ENCODE peak calls at places on chromosomes 6 and 20, in five cellular contexts. F is fibroblast of mammary gland, K is tibial artery, D is lower lobe of right lung, C is BJ. O is an unnamed sample.

GRCh38 chr20:54680872-54681297 is 205.5 kb downstream of the DOK5 start:
- DNase-seq in C (no peak), D (no peak), K (peak; percentile 31), F (peak; percentile 47), O (peak; percentile 19)

GRCh38 chr20:46296526-46297250 is 11.6 kb downstream of the CDH22 start:
- DNase-seq in C (no peak), K (no peak), D (peak; percentile 10), F (no peak), O (no peak)

GRCh38 chr20:48238781-48239180 is 453.5 kb upstream of the SULF2 start:
- DNase-seq in K (no peak), D (no peak), F (peak; percentile 11), C (no peak), O (no peak)

GRCh38 chr6:7461416-7461815 is 71.8 kb downstream of the RIOK1 start:
- DNase-seq in F (no peak), C (no peak), K (no peak), D (no peak), O (no peak)

GRCh38 chr6:54730767-54731665 is 115.6 kb upstream of the FAM83B start:
- DNase-seq in K (no peak), C (no peak), F (no peak), D (no peak), O (no peak)

GRCh38 chr20:63475209-63475608 is 2.8 kb upstream of the KCNQ2 start:
- DNase-seq in C (no peak), D (no peak), F (peak; percentile 13), K (no peak), O (no peak)

GRCh38 chr6:7154341-7155139 is 46.8 kb downstream of the RREB1 start:
- DNase-seq in C (no peak), D (no peak), F (no peak), K (no peak), O (no peak)

GRCh38 chr6:158185729-158186456 is 17.7 kb downstream of the GTF2H5 start:
- DNase-seq in D (no peak), F (peak; percentile 68), K (no peak), C (peak; percentile 55), O (no peak)

GRCh38 chr6:5082487-5083306 is 2.4 kb upstream of the PPP1R3G start:
- DNase-seq in D (no peak), C (peak; percentile 69), K (peak; percentile 35), F (peak; percentile 92), O (no peak)

GRCh38 chr20:50695144-50695872 is 4.0 kb upstream of the RIPOR3 start:
- DNase-seq in F (peak; percentile 68), D (no peak), C (no peak), K (peak; percentile 65), O (no peak)

GRCh38 chr6:17494177-17494576 is 100.8 kb downstream of the CAP2 start:
- DNase-seq in K (no peak), F (no peak), C (no peak), D (no peak), O (no peak)

GRCh38 chr20:20076297-20077065 is 24.1 kb downstream of the CFAP61 start:
- DNase-seq in C (peak; percentile 10), D (no peak), F (peak; percentile 87), K (no peak), O (no peak)

DNA sequence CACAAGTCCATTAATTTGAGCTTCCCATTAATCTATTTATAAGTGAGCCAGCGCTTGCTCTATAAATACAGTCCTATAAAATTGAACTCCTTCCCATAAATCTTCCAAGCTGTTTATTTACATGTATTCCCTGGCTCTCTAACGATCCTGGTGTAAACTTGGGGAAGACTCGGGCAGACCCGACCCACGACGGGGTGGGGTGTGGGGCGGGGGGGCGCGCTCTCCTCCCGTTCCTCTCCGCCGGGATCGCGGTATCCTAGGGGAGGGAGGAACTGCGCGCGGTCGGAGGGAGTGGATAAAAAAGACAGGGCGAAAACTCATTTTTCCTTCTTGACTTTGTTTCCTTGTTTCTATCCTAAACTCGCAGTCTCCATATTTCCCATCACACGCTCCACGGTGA is 31.1 kb downstream of the TFAP2B start:
- DNase-seq in F (no peak), D (no peak), K (no peak), C (no peak), O (peak; percentile 37)
- H3K4me3 ChIP-seq in F (no peak overlapping the region), D (no peak overlapping the region), K (no peak overlapping the region), C (no peak overlapping the region), O (peak overlapping the region; percentile 45)

GRCh38 chr6:73116330-73116729 is 109.0 kb downstream of the KHDC1L start:
- DNase-seq in C (no peak), K (no peak), D (no peak), F (no peak), O (no peak)

GRCh38 chr6:73123632-73124329 is 101.5 kb downstream of the KHDC1L start:
- DNase-seq in F (no peak), D (no peak), K (no peak), C (no peak), O (no peak)

GRCh38 chr6:73121421-73121993 is 103.8 kb downstream of the KHDC1L start:
- DNase-seq in D (no peak), F (peak; percentile 47), C (peak; percentile 39), K (no peak), O (no peak)
- TF ChIP-seq CTCF in D (no peak), F (peak; percentile 21), C (peak; percentile 45), K (no peak), O (no peak)

GRCh38 chr6:10418862-10419748 is 4.2 kb upstream of the TFAP2A start:
- DNase-seq in F (no peak), C (no peak), K (no peak), D (peak; percentile 43), O (no peak)
- H3K4me3 ChIP-seq in F (no peak overlapping the region), C (peak overlapping the region; percentile 11), K (no peak overlapping the region), D (no peak overlapping the region), O (no peak overlapping the region)

DNA sequence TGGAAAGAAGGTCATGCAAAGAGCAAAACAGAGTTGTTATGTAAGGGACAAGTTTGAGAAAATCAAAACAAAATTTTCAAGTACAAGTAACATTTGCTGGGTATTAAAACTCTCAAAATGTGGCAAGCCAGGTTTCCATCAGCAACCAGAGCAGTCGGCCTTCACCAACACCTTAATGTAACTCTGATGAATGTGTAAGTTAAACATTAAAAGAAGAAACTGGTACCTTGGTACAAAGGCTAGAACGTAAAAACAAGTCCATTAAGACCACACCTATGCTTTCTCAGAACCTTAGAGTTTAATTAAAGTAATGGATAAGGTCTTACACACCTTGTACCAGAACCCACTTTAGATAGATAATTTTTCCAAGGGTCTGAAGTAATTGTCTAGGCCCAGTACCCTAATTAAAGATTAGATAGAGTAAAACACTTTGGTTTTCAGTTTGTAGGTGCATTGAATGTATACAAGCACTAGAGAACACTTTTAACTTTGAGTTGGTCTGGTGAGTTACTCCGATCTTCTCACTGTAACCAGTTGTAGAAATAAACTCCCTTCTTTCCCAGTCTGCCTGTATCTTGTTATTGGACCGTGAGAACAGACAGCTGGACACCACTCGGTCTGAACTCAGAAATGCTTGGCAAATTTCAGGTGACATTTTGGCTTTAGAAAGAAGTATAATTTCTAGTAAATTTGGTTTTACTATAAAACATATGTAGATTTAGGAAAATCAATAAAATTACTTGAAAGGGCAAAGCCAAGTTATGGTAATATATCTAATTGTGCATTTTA is 319.4 kb downstream of the HTR1B start:
- DNase-seq in F (no peak), C (no peak), K (no peak), D (no peak), O (no peak)
- TF ChIP-seq CTCF in F (no peak), C (no peak), K (no peak), D (no peak), O (no peak)

DNA sequence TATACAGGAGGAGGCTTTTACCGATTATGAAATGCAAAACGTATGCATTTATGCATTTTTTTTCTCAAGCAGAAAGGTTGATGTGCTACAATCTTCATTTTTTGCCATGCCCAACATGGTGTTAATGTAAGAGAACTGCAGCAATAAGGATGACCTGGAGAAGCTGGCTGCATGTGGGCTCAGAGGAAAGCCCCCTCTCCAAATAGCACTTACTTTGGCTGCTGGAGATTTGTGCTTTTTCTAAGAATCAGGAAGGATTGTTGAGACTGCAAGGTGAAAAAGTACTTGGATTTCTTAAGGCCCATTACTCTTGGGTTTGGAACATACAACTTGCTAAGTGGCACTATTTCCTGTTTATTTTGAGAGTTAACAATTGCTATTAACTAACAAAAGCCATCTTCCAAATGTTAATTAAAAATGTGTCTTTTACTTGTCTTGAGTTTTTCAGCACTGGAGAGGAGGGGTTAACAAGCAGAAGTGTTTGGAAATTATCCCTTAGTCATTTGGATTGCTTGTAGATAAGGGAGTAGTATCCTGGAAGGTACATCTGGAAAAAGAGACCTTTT is 5.6 kb downstream of the SOX4 start:
- DNase-seq in D (no peak), K (no peak), F (no peak), C (no peak), O (no peak)
- H3K4me3 ChIP-seq in D (peak overlapping the region; percentile 79), K (no peak overlapping the region), F (no peak overlapping the region), C (no peak overlapping the region), O (no peak overlapping the region)

GRCh38 chr6:50123686-50124085 is 74.0 kb upstream of the DEFB112 start:
- DNase-seq in C (no peak), K (no peak), D (no peak), F (no peak), O (no peak)

GRCh38 chr6:50124572-50124971 is 74.8 kb upstream of the DEFB112 start:
- DNase-seq in K (no peak), D (no peak), F (no peak), C (no peak), O (no peak)

DNA sequence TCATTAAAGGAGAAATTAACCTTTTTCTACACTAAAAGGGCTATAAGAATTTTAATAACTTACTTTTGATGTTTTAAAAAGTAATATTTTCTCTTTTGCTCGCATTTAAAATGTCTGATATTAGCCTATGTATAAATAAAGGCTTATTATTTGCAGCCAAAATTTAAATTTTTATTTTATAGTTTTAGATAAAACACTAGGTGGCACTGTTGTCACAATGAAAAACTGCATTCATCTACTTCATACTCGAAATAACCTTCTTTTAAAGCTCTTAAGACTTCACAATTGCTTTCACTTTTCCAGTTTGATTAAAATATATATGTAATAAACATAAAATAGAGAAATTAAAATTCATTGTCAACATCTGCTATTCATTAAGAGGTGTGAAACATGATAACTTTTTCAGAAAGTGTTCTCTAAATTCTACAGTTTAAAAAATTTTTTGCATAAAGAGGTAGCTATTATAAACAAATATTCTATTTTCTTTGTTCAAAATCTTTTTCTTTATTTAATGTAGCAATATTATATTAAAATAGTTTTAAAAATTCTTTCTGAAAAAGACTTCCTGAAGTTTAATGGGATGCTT is 78.8 kb upstream of the DEFB112 start:
- DNase-seq in D (no peak), F (peak; percentile 26), K (no peak), C (no peak), O (no peak)
- TF ChIP-seq CTCF in D (peak; percentile 45), F (peak; percentile 39), K (peak; percentile 20), C (peak; percentile 40), O (no peak)

GRCh38 chr20:5000263-5001173 is 792 bp downstream of the SLC23A2 start:
- DNase-seq in D (peak; percentile 65), K (peak; percentile 68), F (peak; percentile 23), C (no peak), O (no peak)
- H3K4me3 ChIP-seq in D (peak overlapping the region; percentile 93), K (peak overlapping the region; percentile 85), F (peak overlapping the region; percentile 62), C (peak overlapping the region; percentile 75), O (peak overlapping the region; percentile 74)

GRCh38 chr6:156954191-156954590 is 177.0 kb downstream of the ARID1B start:
- DNase-seq in D (no peak), K (no peak), F (no peak), C (no peak), O (no peak)

GRCh38 chr6:156952401-156952800 is 175.2 kb downstream of the ARID1B start:
- DNase-seq in C (no peak), K (no peak), D (no peak), F (no peak), O (no peak)

GRCh38 chr6:156953125-156953477 is 175.9 kb downstream of the ARID1B start:
- DNase-seq in C (no peak), K (no peak), D (no peak), F (no peak), O (no peak)

GRCh38 chr6:156954781-156955180 is 177.6 kb downstream of the ARID1B start:
- DNase-seq in K (no peak), C (no peak), D (no peak), F (no peak), O (no peak)

GRCh38 chr6:156953478-156954146 is 176.4 kb downstream of the ARID1B start:
- DNase-seq in D (no peak), K (no peak), F (peak; percentile 97), C (peak; percentile 97), O (peak; percentile 72)
- TF ChIP-seq CTCF in D (peak; percentile 25), K (peak; percentile 34), F (peak; percentile 49), C (peak; percentile 54), O (peak; percentile 38)